ENCODE peak calls at places on chromosomes 1 and 21, in eight cellular contexts. Z, F, Y, U, Q, R, G and T are unnamed samples.

GRCh38 chr1:234589854-234590620 is 19.9 kb downstream of the IRF2BP2 start:
- DNase-seq in Z (no peak), F (peak; percentile 24), Y (no peak), U (no peak), Q (peak; percentile 43), R (no peak), G (peak; percentile 9), T (peak; percentile 50)

GRCh38 chr1:223175032-223175431 is 32.0 kb upstream of the TLR5 start:
- DNase-seq in Z (no peak), F (no peak), Y (no peak), U (no peak), Q (no peak), R (no peak), G (no peak), T (no peak)

GRCh38 chr1:225508538-225509375 is 80.9 kb upstream of the LBR start:
- DNase-seq in Z (no peak), F (peak; percentile 97), Y (peak; percentile 90), U (peak; percentile 55), Q (peak; percentile 99), R (peak; percentile 87), G (peak; percentile 97), T (peak; percentile 99)

GRCh38 chr1:23743287-23744052 is at the start of gene ELOA:
- DNase-seq in Z (peak; percentile 63), F (peak; percentile 68), Y (peak; percentile 62), U (peak; percentile 59), Q (peak; percentile 62), R (no peak), G (no peak), T (peak; percentile 43)

GRCh38 chr1:23726669-23727068 is 16.6 kb upstream of the ELOA start:
- DNase-seq in Z (no peak), F (no peak), Y (no peak), U (no peak), Q (no peak), R (no peak), G (no peak), T (no peak)

GRCh38 chr1:58162952-58163550 is 383.5 kb downstream of the OMA1 start:
- DNase-seq in Z (peak; percentile 61), F (peak; percentile 72), Y (peak; percentile 9), U (peak; percentile 49), Q (peak; percentile 70), R (peak; percentile 50), G (peak; percentile 48), T (peak; percentile 72)

GRCh38 chr1:204598319-204598969 is 82.2 kb downstream of the MDM4 start:
- DNase-seq in Z (no peak), F (no peak), Y (no peak), U (no peak), Q (no peak), R (no peak), G (no peak), T (no peak)

GRCh38 chr1:112544011-112544688 is 35.4 kb downstream of the WNT2B start:
- DNase-seq in Z (no peak), F (peak; percentile 92), Y (peak; percentile 87), U (no peak), Q (peak; percentile 97), R (peak; percentile 84), G (peak; percentile 91), T (peak; percentile 93)

GRCh38 chr1:63668298-63668697 is 75.1 kb downstream of the PGM1 start:
- DNase-seq in Z (no peak), F (no peak), Y (no peak), U (no peak), Q (peak; percentile 22), R (no peak), G (no peak), T (peak; percentile 63)

GRCh38 chr1:5745776-5746610 is 246.2 kb downstream of the NPHP4 start:
- DNase-seq in Z (peak; percentile 65), F (peak; percentile 70), Y (peak; percentile 14), U (peak; percentile 59), Q (peak; percentile 79), R (no peak), G (peak; percentile 42), T (peak; percentile 60)

GRCh38 chr1:220113136-220113695 is 19.3 kb downstream of the IARS2 start:
- DNase-seq in Z (no peak), F (peak; percentile 42), Y (peak; percentile 14), U (no peak), Q (peak; percentile 67), R (no peak), G (peak; percentile 14), T (peak; percentile 63)

GRCh38 chr1:186749820-186750219 is 69.6 kb upstream of the PTGS2 start:
- DNase-seq in Z (no peak), F (no peak), Y (no peak), U (no peak), Q (no peak), R (no peak), G (no peak), T (no peak)

GRCh38 chr1:186535388-186536133 is 74.6 kb upstream of the PDC start:
- DNase-seq in Z (no peak), F (peak; percentile 94), Y (peak; percentile 92), U (no peak), Q (peak; percentile 95), R (peak; percentile 93), G (peak; percentile 83), T (peak; percentile 97)

GRCh38 chr1:200861937-200862647 is 10.7 kb upstream of the GPR25 start:
- DNase-seq in Z (no peak), F (no peak), Y (no peak), U (no peak), Q (no peak), R (no peak), G (no peak), T (no peak)
- H3K4me3 ChIP-seq in Z (no peak overlapping the region), F (no peak overlapping the region), Y (no peak overlapping the region), U (no peak overlapping the region), Q (no peak overlapping the region), R (no peak overlapping the region), G (no peak overlapping the region), T (no peak overlapping the region)

GRCh38 chr21:32410916-32411315 is 1.6 kb upstream of the EVA1C start:
- DNase-seq in Z (no peak), F (no peak), Y (no peak), U (no peak), Q (no peak), R (no peak), G (no peak), T (no peak)

GRCh38 chr21:32413697-32414578 is 1.4 kb downstream of the EVA1C start:
- DNase-seq in Z (no peak), F (peak; percentile 86), Y (peak; percentile 29), U (peak; percentile 63), Q (peak; percentile 47), R (no peak), G (no peak), T (peak; percentile 55)

GRCh38 chr21:32412998-32413504 is 545 bp downstream of the EVA1C start:
- DNase-seq in Z (peak; percentile 79), F (peak; percentile 49), Y (no peak), U (peak; percentile 60), Q (no peak), R (no peak), G (no peak), T (no peak)

GRCh38 chr21:32411366-32412161 is 942 bp upstream of the EVA1C start:
- DNase-seq in Z (peak; percentile 96), F (peak; percentile 92), Y (peak; percentile 68), U (peak; percentile 96), Q (peak; percentile 70), R (no peak), G (no peak), T (peak; percentile 77)

DNA sequence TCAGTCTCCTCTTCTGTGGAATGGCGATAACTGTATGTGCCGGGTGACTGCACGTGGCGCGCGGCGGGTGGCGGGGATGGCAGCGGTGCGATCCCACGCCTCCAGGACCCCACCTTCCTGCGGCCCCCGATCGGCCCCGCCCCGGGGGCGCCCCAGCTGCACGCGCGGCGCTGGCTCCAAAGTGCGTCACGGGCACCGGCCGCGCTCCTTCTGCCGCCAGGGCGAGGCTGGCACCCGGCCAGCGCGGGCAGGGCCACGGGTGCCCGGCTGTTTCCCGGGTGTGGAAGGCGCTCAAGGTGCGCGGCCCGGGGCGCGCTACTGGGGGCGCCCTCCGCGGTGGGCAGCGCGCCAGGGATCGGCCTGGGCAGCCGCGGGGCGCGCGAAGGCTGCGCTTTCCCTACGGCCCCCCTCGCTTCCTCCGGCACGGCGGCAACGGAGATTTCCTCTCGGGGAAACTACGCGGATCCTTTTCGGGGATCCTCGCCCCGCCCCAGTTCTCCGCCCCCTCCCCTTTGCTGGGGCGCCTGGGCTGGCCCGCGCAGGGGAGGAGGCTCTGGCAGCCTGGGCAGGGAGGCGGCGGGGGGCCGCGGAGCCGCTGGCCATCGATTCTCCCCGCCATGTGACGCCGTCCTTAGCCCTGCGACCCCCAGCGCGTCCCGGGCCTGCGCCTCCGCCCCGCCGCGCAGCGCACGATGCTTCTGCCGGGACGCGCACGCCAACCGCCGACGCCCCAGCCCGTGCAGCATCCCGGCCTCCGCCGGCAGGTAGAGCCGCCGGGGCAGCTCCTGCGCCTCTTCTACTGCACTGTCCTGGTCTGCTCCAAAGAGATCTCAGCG is at the start of gene EVA1C:
- DNase-seq in Z (no peak), F (peak; percentile 86), Y (peak; percentile 43), U (peak; percentile 75), Q (peak; percentile 49), R (no peak), G (no peak), T (peak; percentile 53)
- TF ChIP-seq CTCF in Z (peak; percentile 55), F (no peak), Y (no peak), U (peak; percentile 75), Q (no peak), R (no peak), G (no peak), T (no peak)

DNA sequence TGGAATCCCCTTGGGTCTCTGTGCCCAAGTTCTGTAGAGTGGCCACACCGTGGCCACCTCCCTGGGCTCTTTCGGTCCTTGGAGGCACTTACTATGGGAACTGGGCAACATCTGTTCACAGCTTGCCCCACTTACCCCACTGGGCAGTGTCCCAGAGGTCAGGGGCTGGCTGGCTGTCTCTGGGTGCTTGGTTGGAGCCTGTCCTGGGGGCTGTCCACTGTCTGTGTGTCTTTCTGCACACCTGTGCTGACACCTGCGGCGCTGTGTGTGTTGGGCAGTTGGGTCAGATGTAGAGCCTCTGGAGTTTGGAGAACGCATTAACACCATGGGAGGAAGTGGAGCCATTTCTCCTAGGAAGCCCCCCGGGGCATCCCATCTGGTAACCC is 1.3 kb upstream of the TMEM54 start:
- DNase-seq in Z (no peak), F (no peak), Y (no peak), U (no peak), Q (no peak), R (no peak), G (no peak), T (no peak)
- H3K4me3 ChIP-seq in Z (no peak overlapping the region), F (no peak overlapping the region), Y (no peak overlapping the region), U (no peak overlapping the region), Q (no peak overlapping the region), R (no peak overlapping the region), G (no peak overlapping the region), T (no peak overlapping the region)

GRCh38 chr1:169882039-169882511 is 11.6 kb downstream of the SCYL3 start:
- DNase-seq in Z (no peak), F (no peak), Y (no peak), U (no peak), Q (no peak), R (no peak), G (no peak), T (no peak)

GRCh38 chr1:169877800-169878491 is 15.8 kb downstream of the SCYL3 start:
- DNase-seq in Z (no peak), F (peak; percentile 7), Y (peak; percentile 58), U (no peak), Q (peak; percentile 62), R (peak; percentile 87), G (no peak), T (peak; percentile 78)

GRCh38 chr1:169879034-169879835 is 14.5 kb downstream of the SCYL3 start:
- DNase-seq in Z (no peak), F (no peak), Y (no peak), U (no peak), Q (peak; percentile 45), R (no peak), G (no peak), T (no peak)

GRCh38 chr1:169874229-169874628 is 19.5 kb downstream of the SCYL3 start:
- DNase-seq in Z (no peak), F (peak; percentile 15), Y (peak; percentile 69), U (no peak), Q (no peak), R (peak; percentile 80), G (no peak), T (peak; percentile 80)

GRCh38 chr1:169878498-169878897 is 15.2 kb downstream of the SCYL3 start:
- DNase-seq in Z (no peak), F (no peak), Y (no peak), U (no peak), Q (no peak), R (no peak), G (no peak), T (no peak)
- TF ChIP-seq CTCF in Z (no peak), F (no peak), Y (no peak), U (no peak), Q (no peak), R (no peak), G (no peak), T (no peak)